ENCODE peak calls at places on chromosomes 12 and 14, in five cellular contexts. One of them, this sample, is unnamed. For H3K9me3 and H3K27me3, the result is how much of the 10 kb centered on the place peaks cover.

GRCh38 chr14:51638071-51638944 is 13.4 kb upstream of the FRMD6 start:
- DNase-seq in ovary: no peak
- DNase-seq in CD4-positive, CD25-positive, alpha-beta regulatory T cell: no peak
- DNase-seq in heart right ventricle: no peak
- DNase-seq in IMR-90: no peak
- DNase-seq in this sample: peak

GRCh38 chr12:462936-463705 is 3.4 kb downstream of the B4GALNT3 start:
- DNase-seq in IMR-90: no peak
- DNase-seq in ovary: no peak
- DNase-seq in CD4-positive, CD25-positive, alpha-beta regulatory T cell: no peak
- DNase-seq in heart right ventricle: no peak
- DNase-seq in this sample: no peak

GRCh38 chr12:34287986-34288962 is 266.0 kb downstream of the ALG10 start:
- DNase-seq in IMR-90: no peak
- DNase-seq in heart right ventricle: no peak
- DNase-seq in CD4-positive, CD25-positive, alpha-beta regulatory T cell: no peak
- DNase-seq in ovary: no peak
- DNase-seq in this sample: no peak

GRCh38 chr14:52377940-52378339 is 63.8 kb downstream of the PTGER2 start:
- DNase-seq in CD4-positive, CD25-positive, alpha-beta regulatory T cell: no peak
- DNase-seq in IMR-90: no peak
- DNase-seq in heart right ventricle: no peak
- DNase-seq in ovary: no peak
- DNase-seq in this sample: no peak

GRCh38 chr12:5593056-5593455 is 161.1 kb downstream of the NTF3 start:
- DNase-seq in CD4-positive, CD25-positive, alpha-beta regulatory T cell: no peak
- DNase-seq in ovary: no peak
- DNase-seq in heart right ventricle: no peak
- DNase-seq in IMR-90: no peak
- DNase-seq in this sample: no peak

GRCh38 chr12:124694846-124695497 is 127.6 kb upstream of the NCOR2 start:
- DNase-seq in ovary: no peak
- DNase-seq in IMR-90: peak
- DNase-seq in CD4-positive, CD25-positive, alpha-beta regulatory T cell: no peak
- DNase-seq in heart right ventricle: peak
- DNase-seq in this sample: no peak

GRCh38 chr12:114164354-114164753 is 198.2 kb upstream of the RBM19 start:
- DNase-seq in CD4-positive, CD25-positive, alpha-beta regulatory T cell: no peak
- DNase-seq in heart right ventricle: no peak
- DNase-seq in ovary: no peak
- DNase-seq in IMR-90: no peak
- DNase-seq in this sample: no peak

GRCh38 chr14:91890291-91890749 is 23.0 kb upstream of the TC2N start:
- DNase-seq in IMR-90: no peak
- DNase-seq in ovary: no peak
- DNase-seq in CD4-positive, CD25-positive, alpha-beta regulatory T cell: no peak
- DNase-seq in heart right ventricle: no peak
- DNase-seq in this sample: no peak

GRCh38 chr12:96073346-96074336 is 38.3 kb upstream of the LTA4H start:
- DNase-seq in heart right ventricle: no peak
- DNase-seq in ovary: no peak
- DNase-seq in CD4-positive, CD25-positive, alpha-beta regulatory T cell: no peak
- DNase-seq in IMR-90: no peak
- DNase-seq in this sample: no peak

GRCh38 chr12:52506858-52507715 is 13.1 kb downstream of the KRT5 start:
- DNase-seq in heart right ventricle: no peak
- DNase-seq in ovary: no peak
- DNase-seq in IMR-90: peak
- DNase-seq in CD4-positive, CD25-positive, alpha-beta regulatory T cell: no peak
- DNase-seq in this sample: no peak

GRCh38 chr14:96852823-96853422 is 55.7 kb downstream of the VRK1 start:
- DNase-seq in IMR-90: peak
- DNase-seq in ovary: no peak
- DNase-seq in heart right ventricle: no peak
- DNase-seq in CD4-positive, CD25-positive, alpha-beta regulatory T cell: peak
- DNase-seq in this sample: no peak

GRCh38 chr12:56900583-56900982 is 33.6 kb downstream of the SDR9C7 start:
- DNase-seq in heart right ventricle: no peak
- DNase-seq in ovary: no peak
- DNase-seq in IMR-90: peak
- DNase-seq in CD4-positive, CD25-positive, alpha-beta regulatory T cell: no peak
- DNase-seq in this sample: no peak

GRCh38 chr12:56908136-56908535 is 26.1 kb downstream of the SDR9C7 start:
- DNase-seq in ovary: no peak
- DNase-seq in IMR-90: no peak
- DNase-seq in heart right ventricle: no peak
- DNase-seq in CD4-positive, CD25-positive, alpha-beta regulatory T cell: no peak
- DNase-seq in this sample: no peak

GRCh38 chr12:56903374-56903773 is 30.8 kb downstream of the SDR9C7 start:
- DNase-seq in CD4-positive, CD25-positive, alpha-beta regulatory T cell: no peak
- DNase-seq in ovary: no peak
- DNase-seq in IMR-90: no peak
- DNase-seq in heart right ventricle: no peak
- DNase-seq in this sample: no peak

DNA sequence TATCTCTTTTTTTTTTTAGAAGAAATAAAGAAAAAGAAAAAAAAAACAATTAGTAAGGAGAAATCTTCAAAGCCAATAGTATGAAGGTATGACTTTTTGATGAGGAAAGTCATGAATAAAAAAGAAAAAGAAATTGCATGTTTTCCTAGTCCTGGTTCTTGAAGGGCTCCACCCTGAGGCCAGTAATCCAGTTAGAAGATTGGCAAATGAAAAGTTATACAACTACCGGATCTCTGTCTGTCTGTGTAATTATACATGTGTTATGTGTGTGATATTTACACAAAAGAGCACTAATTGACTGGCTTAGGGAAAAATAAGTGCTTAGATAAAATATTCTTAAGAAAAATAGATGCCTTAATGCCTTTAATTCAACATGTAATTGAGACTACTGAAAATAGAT is 28.4 kb downstream of the SDR9C7 start:
- DNase-seq in CD4-positive, CD25-positive, alpha-beta regulatory T cell: no peak
- DNase-seq in ovary: no peak
- DNase-seq in IMR-90: no peak
- DNase-seq in heart right ventricle: no peak
- DNase-seq in this sample: no peak
- H3K9me3 ChIP-seq in CD4-positive, CD25-positive, alpha-beta regulatory T cell: under half
- H3K9me3 ChIP-seq in ovary: under half
- H3K9me3 ChIP-seq in IMR-90: under half
- H3K9me3 ChIP-seq in heart right ventricle: under half
- H3K9me3 ChIP-seq in this sample: under half

GRCh38 chr12:2722806-2723205 is 72.0 kb upstream of the FKBP4 start:
- DNase-seq in heart right ventricle: no peak
- DNase-seq in IMR-90: no peak
- DNase-seq in CD4-positive, CD25-positive, alpha-beta regulatory T cell: no peak
- DNase-seq in ovary: no peak
- DNase-seq in this sample: no peak
- H3K27me3 ChIP-seq in heart right ventricle: under half
- H3K27me3 ChIP-seq in IMR-90: under half
- H3K27me3 ChIP-seq in CD4-positive, CD25-positive, alpha-beta regulatory T cell: under half
- H3K27me3 ChIP-seq in ovary: under half
- H3K27me3 ChIP-seq in this sample: under half

GRCh38 chr12:106140223-106140986 is 1.7 kb upstream of the NUAK1 start:
- DNase-seq in ovary: no peak
- DNase-seq in CD4-positive, CD25-positive, alpha-beta regulatory T cell: no peak
- DNase-seq in IMR-90: no peak
- DNase-seq in heart right ventricle: no peak
- DNase-seq in this sample: no peak

GRCh38 chr12:106138646-106139421 is at the start of gene NUAK1:
- DNase-seq in heart right ventricle: peak
- DNase-seq in IMR-90: peak
- DNase-seq in ovary: peak
- DNase-seq in CD4-positive, CD25-positive, alpha-beta regulatory T cell: no peak
- DNase-seq in this sample: peak

GRCh38 chr12:106141003-106141402 is 2.2 kb upstream of the NUAK1 start:
- DNase-seq in CD4-positive, CD25-positive, alpha-beta regulatory T cell: no peak
- DNase-seq in IMR-90: no peak
- DNase-seq in heart right ventricle: no peak
- DNase-seq in ovary: no peak
- DNase-seq in this sample: no peak

GRCh38 chr12:106138279-106138645 is 492 bp downstream of the NUAK1 start:
- DNase-seq in ovary: peak
- DNase-seq in IMR-90: no peak
- DNase-seq in CD4-positive, CD25-positive, alpha-beta regulatory T cell: no peak
- DNase-seq in heart right ventricle: no peak
- DNase-seq in this sample: no peak

GRCh38 chr12:106139422-106140141 is 828 bp upstream of the NUAK1 start:
- DNase-seq in CD4-positive, CD25-positive, alpha-beta regulatory T cell: no peak
- DNase-seq in IMR-90: peak
- DNase-seq in heart right ventricle: peak
- DNase-seq in ovary: peak
- DNase-seq in this sample: peak
- H3K27ac ChIP-seq in CD4-positive, CD25-positive, alpha-beta regulatory T cell: no peak
- H3K27ac ChIP-seq in IMR-90: peak
- H3K27ac ChIP-seq in heart right ventricle: peak
- H3K27ac ChIP-seq in ovary: peak
- H3K27ac ChIP-seq in this sample: peak

DNA sequence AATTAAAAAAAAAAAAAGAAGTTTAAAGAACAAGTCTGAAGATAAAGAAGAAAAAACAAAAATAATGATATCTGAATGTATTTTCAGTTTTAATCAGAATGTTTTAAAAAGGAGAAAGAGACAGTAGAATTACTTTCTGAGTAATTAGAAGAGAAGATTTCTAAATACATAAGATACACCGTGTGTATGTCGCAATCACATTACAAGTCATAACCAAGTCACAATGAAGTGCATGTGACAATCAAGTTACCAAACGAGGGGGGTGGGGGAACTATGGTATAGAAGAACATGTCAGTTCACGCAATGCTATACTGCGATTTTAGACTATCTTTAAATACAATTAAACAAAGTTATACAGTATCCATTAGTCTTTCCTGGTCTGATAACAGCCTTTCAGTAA is 1464.1 kb upstream of the FLRT2 start:
- DNase-seq in heart right ventricle: no peak
- DNase-seq in ovary: no peak
- DNase-seq in IMR-90: no peak
- DNase-seq in CD4-positive, CD25-positive, alpha-beta regulatory T cell: no peak
- DNase-seq in this sample: no peak
- H3K9me3 ChIP-seq in heart right ventricle: under half
- H3K9me3 ChIP-seq in ovary: under half
- H3K9me3 ChIP-seq in IMR-90: under half
- H3K9me3 ChIP-seq in CD4-positive, CD25-positive, alpha-beta regulatory T cell: under half
- H3K9me3 ChIP-seq in this sample: under half

DNA sequence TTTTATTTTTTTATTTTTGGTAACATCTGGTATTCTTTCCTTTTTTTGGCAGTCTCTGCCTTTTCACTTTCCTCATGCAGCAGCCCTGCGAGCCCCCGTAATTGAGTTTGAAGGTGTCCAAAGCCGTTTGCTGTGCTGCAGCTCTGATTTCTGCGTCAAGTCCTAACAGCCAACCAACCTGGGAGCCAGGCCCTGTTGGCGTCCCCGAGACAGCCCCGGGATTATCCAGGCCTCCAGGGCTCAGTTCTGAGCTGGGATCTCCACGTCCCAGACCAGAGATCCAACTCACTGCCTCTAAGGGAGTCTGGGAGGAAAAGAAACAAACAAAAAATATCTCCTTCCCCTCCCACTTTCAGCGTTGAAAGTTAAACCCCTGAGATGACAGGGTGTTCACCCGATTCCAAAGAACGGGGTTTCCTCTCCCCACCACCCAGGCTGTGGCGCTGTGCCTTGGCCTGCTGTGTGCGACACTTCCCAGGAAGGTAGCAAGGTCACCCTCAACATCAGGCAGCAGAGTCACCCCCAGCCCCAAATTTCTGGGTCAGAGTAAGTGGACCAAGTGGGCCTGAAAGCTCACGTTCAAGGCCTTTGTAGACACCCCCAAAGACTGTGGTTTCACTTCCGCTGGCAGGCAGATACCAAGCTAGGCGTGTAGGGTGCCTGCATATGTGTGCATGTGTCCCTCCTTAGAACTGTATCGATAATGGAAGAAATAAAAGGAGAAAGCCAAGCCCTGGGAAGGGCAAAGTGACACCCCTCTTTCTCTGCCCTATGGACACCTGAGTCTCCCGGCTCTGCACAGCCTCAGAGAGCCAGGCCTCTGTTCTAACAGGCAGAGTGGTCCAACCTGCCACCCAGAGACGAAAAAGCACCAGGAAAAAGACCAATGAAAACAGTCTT is 11.1 kb downstream of the BCL11B start:
- DNase-seq in CD4-positive, CD25-positive, alpha-beta regulatory T cell: peak
- DNase-seq in ovary: no peak
- DNase-seq in heart right ventricle: no peak
- DNase-seq in IMR-90: no peak
- DNase-seq in this sample: peak
- H3K27me3 ChIP-seq in CD4-positive, CD25-positive, alpha-beta regulatory T cell: under half
- H3K27me3 ChIP-seq in ovary: under half
- H3K27me3 ChIP-seq in heart right ventricle: half or more
- H3K27me3 ChIP-seq in IMR-90: under half
- H3K27me3 ChIP-seq in this sample: under half

DNA sequence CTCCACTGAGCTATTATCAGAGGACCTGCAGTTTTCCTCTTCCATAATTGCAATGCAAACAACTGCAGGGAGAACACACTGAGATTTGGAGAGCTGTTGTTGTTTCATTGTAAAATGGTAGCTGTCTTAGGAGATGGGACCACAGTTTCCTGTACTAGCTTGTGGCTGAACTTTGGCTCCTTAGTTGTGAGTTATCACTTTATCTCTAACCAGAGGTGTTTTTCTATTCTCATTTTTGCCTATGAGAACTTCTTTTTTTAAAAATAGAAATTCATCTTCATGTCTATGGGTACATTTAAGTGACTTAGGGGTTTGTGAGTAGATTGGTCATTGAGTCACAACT is 216.5 kb downstream of the SLC38A4 start:
- DNase-seq in heart right ventricle: no peak
- DNase-seq in CD4-positive, CD25-positive, alpha-beta regulatory T cell: no peak
- DNase-seq in IMR-90: no peak
- DNase-seq in ovary: no peak
- DNase-seq in this sample: no peak
- H3K27ac ChIP-seq in heart right ventricle: no peak
- H3K27ac ChIP-seq in CD4-positive, CD25-positive, alpha-beta regulatory T cell: no peak
- H3K27ac ChIP-seq in IMR-90: peak
- H3K27ac ChIP-seq in ovary: no peak
- H3K27ac ChIP-seq in this sample: peak

GRCh38 chr14:106291626-106292025 is 765.2 kb downstream of the TMEM121 start:
- DNase-seq in ovary: no peak
- DNase-seq in heart right ventricle: no peak
- DNase-seq in CD4-positive, CD25-positive, alpha-beta regulatory T cell: no peak
- DNase-seq in IMR-90: no peak
- DNase-seq in this sample: no peak

GRCh38 chr14:106287506-106287905 is 761.1 kb downstream of the TMEM121 start:
- DNase-seq in IMR-90: no peak
- DNase-seq in ovary: no peak
- DNase-seq in CD4-positive, CD25-positive, alpha-beta regulatory T cell: no peak
- DNase-seq in heart right ventricle: no peak
- DNase-seq in this sample: no peak

GRCh38 chr14:106286697-106287290 is 760.4 kb downstream of the TMEM121 start:
- DNase-seq in CD4-positive, CD25-positive, alpha-beta regulatory T cell: no peak
- DNase-seq in ovary: no peak
- DNase-seq in heart right ventricle: no peak
- DNase-seq in IMR-90: no peak
- DNase-seq in this sample: no peak
- H3K9me3 ChIP-seq in CD4-positive, CD25-positive, alpha-beta regulatory T cell: under half
- H3K9me3 ChIP-seq in ovary: under half
- H3K9me3 ChIP-seq in heart right ventricle: under half
- H3K9me3 ChIP-seq in IMR-90: under half
- H3K9me3 ChIP-seq in this sample: under half

GRCh38 chr12:64875186-64875585 is 50.7 kb downstream of the TBC1D30 start:
- DNase-seq in heart right ventricle: no peak
- DNase-seq in CD4-positive, CD25-positive, alpha-beta regulatory T cell: no peak
- DNase-seq in IMR-90: no peak
- DNase-seq in ovary: no peak
- DNase-seq in this sample: no peak
- H3K27me3 ChIP-seq in heart right ventricle: under half
- H3K27me3 ChIP-seq in CD4-positive, CD25-positive, alpha-beta regulatory T cell: under half
- H3K27me3 ChIP-seq in IMR-90: under half
- H3K27me3 ChIP-seq in ovary: under half
- H3K27me3 ChIP-seq in this sample: under half

This sample was measured in tibial artery.